ENCODE peak calls at places on chromosomes 7 and 10, in six cellular contexts. I is WTC11, Z is suprapubic skin, A is Ammon's horn, T is HFFc6, Y is mesothelial cell of epicardium. K is an unnamed sample.

GRCh38 chr7:16084370-16084769 is 337.0 kb downstream of the CRPPA start:
- DNase-seq in I (no peak), A (no peak), Z (no peak), T (no peak), Y (no peak), K (peak)

GRCh38 chr10:93701903-93702277 is 502 bp downstream of the FRA10AC1 start:
- DNase-seq in Z (no peak), T (peak), A (no peak), I (no peak), Y (no peak), K (peak)

GRCh38 chr7:46387646-46388045 is 466.6 kb upstream of the IGFBP3 start:
- DNase-seq in T (peak), A (no peak), I (no peak), Y (no peak), Z (no peak), K (no peak)

GRCh38 chr7:21771906-21772610 is 173.6 kb downstream of the CDCA7L start:
- DNase-seq in I (peak), T (no peak), Z (no peak), Y (no peak), A (peak), K (no peak)

GRCh38 chr10:77879710-77880109 is 46.8 kb downstream of the DLG5 start:
- DNase-seq in I (no peak), A (no peak), Y (no peak), Z (no peak), T (no peak), K (no peak)

GRCh38 chr10:98260350-98260749 is 7.6 kb downstream of the LOXL4 start:
- DNase-seq in T (no peak), I (no peak), A (no peak), Y (no peak), Z (no peak), K (no peak)

GRCh38 chr7:66336760-66337159 is 131.6 kb downstream of the TPST1 start:
- DNase-seq in T (no peak), Y (no peak), A (no peak), Z (no peak), I (no peak), K (no peak)

GRCh38 chr7:140249036-140249806 is 72.4 kb upstream of the KDM7A start:
- DNase-seq in Y (no peak), A (no peak), I (no peak), T (no peak), Z (no peak), K (no peak)

GRCh38 chr7:137354361-137354760 is 10.8 kb upstream of the PTN start:
- DNase-seq in T (no peak), Y (no peak), Z (no peak), I (no peak), A (peak), K (peak)

GRCh38 chr10:104331208-104331838 is 6.9 kb downstream of the ITPRIP start:
- DNase-seq in Z (peak), T (peak), I (no peak), Y (no peak), A (no peak), K (peak)

GRCh38 chr10:93541402-93542357 is 24.8 kb upstream of the FFAR4 start:
- DNase-seq in T (peak), A (peak), Y (peak), Z (no peak), I (peak), K (peak)

GRCh38 chr10:59720377-59720776 is 10.7 kb upstream of the SLC16A9 start:
- DNase-seq in T (no peak), I (no peak), A (no peak), Z (no peak), Y (no peak), K (no peak)

GRCh38 chr7:112357136-112357535 is 93.1 kb upstream of the IFRD1 start:
- DNase-seq in T (no peak), Z (no peak), Y (no peak), I (peak), A (no peak), K (no peak)

GRCh38 chr7:235576-236395 is 43.4 kb downstream of the FAM20C start:
- DNase-seq in Y (no peak), T (no peak), Z (no peak), A (peak), I (no peak), K (no peak)

GRCh38 chr7:73937014-73937413 is 76.1 kb downstream of the TMEM270 start:
- DNase-seq in A (no peak), I (no peak), T (no peak), Y (no peak), Z (no peak), K (no peak)

GRCh38 chr10:43225004-43225786 is 41.7 kb downstream of the RASGEF1A start:
- DNase-seq in T (no peak), A (no peak), I (no peak), Y (no peak), Z (peak), K (no peak)